ENCODE peak calls at places on chromosomes 13 and 19, in ten cellular contexts. One of them, this sample, is unnamed.
A peak's percentile ranks its signal among the peaks of the same experiment; 100 is the strongest.

GRCh38 chr13:29954082-29955043 is 103.9 kb upstream of the UBL3 start:
- DNase-seq in cardiac fibroblast: no peak
- DNase-seq in stimulated activated CD4-positive, alpha-beta T cell treated with anti-CD3 and anti-CD28 coated beads, Interleukin-2, amount 100 ng/mL, for 48 hours: peak; percentile 22
- DNase-seq in SW480: no peak
- DNase-seq in amniotic stem cell: no peak
- DNase-seq in SHP77: no peak
- DNase-seq in GOT3: no peak
- DNase-seq in mucosa of descending colon: peak; percentile 10
- DNase-seq in osteocyte: peak; percentile 42
- DNase-seq in SK-N-DZ: no peak
- DNase-seq in this sample: no peak

GRCh38 chr19:2494447-2495129 is 18.7 kb downstream of the GADD45B start:
- DNase-seq in mucosa of descending colon: peak; percentile 72
- DNase-seq in stimulated activated CD4-positive, alpha-beta T cell treated with anti-CD3 and anti-CD28 coated beads, Interleukin-2, amount 100 ng/mL, for 48 hours: no peak
- DNase-seq in SHP77: no peak
- DNase-seq in GOT3: peak; percentile 36
- DNase-seq in amniotic stem cell: peak; percentile 55
- DNase-seq in SK-N-DZ: no peak
- DNase-seq in osteocyte: no peak
- DNase-seq in SW480: peak; percentile 34
- DNase-seq in cardiac fibroblast: peak; percentile 92
- DNase-seq in this sample: no peak

GRCh38 chr13:113756441-113757097 is 2.5 kb upstream of the TMEM255B start:
- DNase-seq in amniotic stem cell: no peak
- DNase-seq in stimulated activated CD4-positive, alpha-beta T cell treated with anti-CD3 and anti-CD28 coated beads, Interleukin-2, amount 100 ng/mL, for 48 hours: no peak
- DNase-seq in GOT3: no peak
- DNase-seq in osteocyte: no peak
- DNase-seq in cardiac fibroblast: no peak
- DNase-seq in SHP77: no peak
- DNase-seq in SW480: no peak
- DNase-seq in mucosa of descending colon: no peak
- DNase-seq in SK-N-DZ: no peak
- DNase-seq in this sample: no peak

GRCh38 chr19:11767633-11768133 is 883 bp downstream of the ZNF441 start:
- DNase-seq in SHP77: no peak
- DNase-seq in SW480: peak; percentile 50
- DNase-seq in GOT3: no peak
- DNase-seq in amniotic stem cell: no peak
- DNase-seq in osteocyte: no peak
- DNase-seq in mucosa of descending colon: peak; percentile 64
- DNase-seq in SK-N-DZ: peak; percentile 61
- DNase-seq in cardiac fibroblast: peak; percentile 40
- DNase-seq in stimulated activated CD4-positive, alpha-beta T cell treated with anti-CD3 and anti-CD28 coated beads, Interleukin-2, amount 100 ng/mL, for 48 hours: peak; percentile 10
- DNase-seq in this sample: no peak

GRCh38 chr19:10086032-10086903 is at the start of gene SHFL:
- DNase-seq in GOT3: no peak
- DNase-seq in osteocyte: peak; percentile 90
- DNase-seq in cardiac fibroblast: peak; percentile 72
- DNase-seq in mucosa of descending colon: peak; percentile 86
- DNase-seq in SHP77: no peak
- DNase-seq in amniotic stem cell: peak; percentile 31
- DNase-seq in SK-N-DZ: no peak
- DNase-seq in stimulated activated CD4-positive, alpha-beta T cell treated with anti-CD3 and anti-CD28 coated beads, Interleukin-2, amount 100 ng/mL, for 48 hours: peak; percentile 78
- DNase-seq in SW480: peak; percentile 58
- DNase-seq in this sample: no peak

GRCh38 chr13:51330741-51331140 is 8.8 kb upstream of the SERPINE3 start:
- DNase-seq in amniotic stem cell: no peak
- DNase-seq in cardiac fibroblast: peak; percentile 64
- DNase-seq in stimulated activated CD4-positive, alpha-beta T cell treated with anti-CD3 and anti-CD28 coated beads, Interleukin-2, amount 100 ng/mL, for 48 hours: no peak
- DNase-seq in SK-N-DZ: no peak
- DNase-seq in GOT3: no peak
- DNase-seq in osteocyte: no peak
- DNase-seq in mucosa of descending colon: no peak
- DNase-seq in SW480: peak; percentile 25
- DNase-seq in SHP77: no peak
- DNase-seq in this sample: peak; percentile 9

GRCh38 chr19:12782424-12783225 is 7.3 kb upstream of the HOOK2 start:
- DNase-seq in GOT3: peak; percentile 33
- DNase-seq in cardiac fibroblast: peak; percentile 96
- DNase-seq in SW480: peak; percentile 55
- DNase-seq in osteocyte: no peak
- DNase-seq in SHP77: peak; percentile 57
- DNase-seq in SK-N-DZ: peak; percentile 86
- DNase-seq in stimulated activated CD4-positive, alpha-beta T cell treated with anti-CD3 and anti-CD28 coated beads, Interleukin-2, amount 100 ng/mL, for 48 hours: peak; percentile 90
- DNase-seq in amniotic stem cell: no peak
- DNase-seq in mucosa of descending colon: peak; percentile 87
- DNase-seq in this sample: no peak

GRCh38 chr19:46852830-46853229 is 2.2 kb upstream of the AP2S1 start:
- DNase-seq in cardiac fibroblast: no peak
- DNase-seq in GOT3: no peak
- DNase-seq in mucosa of descending colon: no peak
- DNase-seq in osteocyte: no peak
- DNase-seq in stimulated activated CD4-positive, alpha-beta T cell treated with anti-CD3 and anti-CD28 coated beads, Interleukin-2, amount 100 ng/mL, for 48 hours: no peak
- DNase-seq in SHP77: no peak
- DNase-seq in amniotic stem cell: no peak
- DNase-seq in SW480: no peak
- DNase-seq in SK-N-DZ: no peak
- DNase-seq in this sample: no peak

GRCh38 chr13:79779761-79780160 is 298.8 kb downstream of the NDFIP2 start:
- DNase-seq in stimulated activated CD4-positive, alpha-beta T cell treated with anti-CD3 and anti-CD28 coated beads, Interleukin-2, amount 100 ng/mL, for 48 hours: no peak
- DNase-seq in cardiac fibroblast: peak; percentile 65
- DNase-seq in osteocyte: no peak
- DNase-seq in GOT3: peak; percentile 5
- DNase-seq in amniotic stem cell: no peak
- DNase-seq in SK-N-DZ: no peak
- DNase-seq in SW480: peak; percentile 16
- DNase-seq in mucosa of descending colon: peak; percentile 49
- DNase-seq in SHP77: no peak
- DNase-seq in this sample: no peak

GRCh38 chr13:113633485-113633873 is 24.5 kb downstream of the ATP4B start:
- DNase-seq in cardiac fibroblast: no peak
- DNase-seq in SK-N-DZ: no peak
- DNase-seq in osteocyte: no peak
- DNase-seq in GOT3: no peak
- DNase-seq in stimulated activated CD4-positive, alpha-beta T cell treated with anti-CD3 and anti-CD28 coated beads, Interleukin-2, amount 100 ng/mL, for 48 hours: no peak
- DNase-seq in SW480: no peak
- DNase-seq in SHP77: no peak
- DNase-seq in amniotic stem cell: no peak
- DNase-seq in mucosa of descending colon: no peak
- DNase-seq in this sample: no peak

GRCh38 chr13:19810996-19811881 is 28.5 kb upstream of the PSPC1 start:
- DNase-seq in cardiac fibroblast: peak; percentile 15
- DNase-seq in SK-N-DZ: peak; percentile 10
- DNase-seq in GOT3: no peak
- DNase-seq in osteocyte: no peak
- DNase-seq in amniotic stem cell: no peak
- DNase-seq in stimulated activated CD4-positive, alpha-beta T cell treated with anti-CD3 and anti-CD28 coated beads, Interleukin-2, amount 100 ng/mL, for 48 hours: no peak
- DNase-seq in SW480: no peak
- DNase-seq in mucosa of descending colon: no peak
- DNase-seq in SHP77: no peak
- DNase-seq in this sample: no peak

GRCh38 chr19:50046649-50047503 is 21.1 kb downstream of the ZNF473 start:
- DNase-seq in cardiac fibroblast: peak; percentile 13
- DNase-seq in osteocyte: no peak
- DNase-seq in GOT3: no peak
- DNase-seq in SW480: peak; percentile 28
- DNase-seq in mucosa of descending colon: peak; percentile 66
- DNase-seq in amniotic stem cell: peak; percentile 10
- DNase-seq in stimulated activated CD4-positive, alpha-beta T cell treated with anti-CD3 and anti-CD28 coated beads, Interleukin-2, amount 100 ng/mL, for 48 hours: peak; percentile 58
- DNase-seq in SK-N-DZ: peak; percentile 15
- DNase-seq in SHP77: peak; percentile 23
- DNase-seq in this sample: no peak

GRCh38 chr13:55652657-55653056 is 1488.1 kb upstream of the PRR20A start:
- DNase-seq in osteocyte: no peak
- DNase-seq in mucosa of descending colon: no peak
- DNase-seq in stimulated activated CD4-positive, alpha-beta T cell treated with anti-CD3 and anti-CD28 coated beads, Interleukin-2, amount 100 ng/mL, for 48 hours: no peak
- DNase-seq in SK-N-DZ: no peak
- DNase-seq in amniotic stem cell: no peak
- DNase-seq in GOT3: no peak
- DNase-seq in SHP77: no peak
- DNase-seq in cardiac fibroblast: no peak
- DNase-seq in SW480: no peak
- DNase-seq in this sample: no peak

GRCh38 chr13:107824636-107825035 is 390.7 kb downstream of the LIG4 start:
- DNase-seq in SK-N-DZ: no peak
- DNase-seq in GOT3: no peak
- DNase-seq in SHP77: peak; percentile 78
- DNase-seq in osteocyte: no peak
- DNase-seq in mucosa of descending colon: no peak
- DNase-seq in amniotic stem cell: no peak
- DNase-seq in SW480: no peak
- DNase-seq in cardiac fibroblast: no peak
- DNase-seq in stimulated activated CD4-positive, alpha-beta T cell treated with anti-CD3 and anti-CD28 coated beads, Interleukin-2, amount 100 ng/mL, for 48 hours: no peak
- DNase-seq in this sample: no peak

GRCh38 chr13:94251801-94252200 is 227.7 kb downstream of the DCT start:
- DNase-seq in SHP77: no peak
- DNase-seq in mucosa of descending colon: no peak
- DNase-seq in SW480: no peak
- DNase-seq in SK-N-DZ: no peak
- DNase-seq in cardiac fibroblast: peak; percentile 77
- DNase-seq in osteocyte: no peak
- DNase-seq in stimulated activated CD4-positive, alpha-beta T cell treated with anti-CD3 and anti-CD28 coated beads, Interleukin-2, amount 100 ng/mL, for 48 hours: no peak
- DNase-seq in amniotic stem cell: no peak
- DNase-seq in GOT3: no peak
- DNase-seq in this sample: no peak

GRCh38 chr13:86922936-86923335 is 748.2 kb upstream of the SLITRK5 start:
- DNase-seq in osteocyte: no peak
- DNase-seq in SK-N-DZ: no peak
- DNase-seq in cardiac fibroblast: no peak
- DNase-seq in stimulated activated CD4-positive, alpha-beta T cell treated with anti-CD3 and anti-CD28 coated beads, Interleukin-2, amount 100 ng/mL, for 48 hours: no peak
- DNase-seq in GOT3: no peak
- DNase-seq in mucosa of descending colon: no peak
- DNase-seq in amniotic stem cell: no peak
- DNase-seq in SHP77: no peak
- DNase-seq in SW480: no peak
- DNase-seq in this sample: no peak

GRCh38 chr19:58516964-58517833 is 2.4 kb downstream of the ZBTB45 start:
- DNase-seq in GOT3: no peak
- DNase-seq in stimulated activated CD4-positive, alpha-beta T cell treated with anti-CD3 and anti-CD28 coated beads, Interleukin-2, amount 100 ng/mL, for 48 hours: no peak
- DNase-seq in SK-N-DZ: no peak
- DNase-seq in SHP77: no peak
- DNase-seq in osteocyte: no peak
- DNase-seq in cardiac fibroblast: no peak
- DNase-seq in SW480: no peak
- DNase-seq in mucosa of descending colon: no peak
- DNase-seq in amniotic stem cell: no peak
- DNase-seq in this sample: no peak

GRCh38 chr13:101150998-101151397 is 265.3 kb downstream of the NALCN start:
- DNase-seq in SK-N-DZ: peak; percentile 54
- DNase-seq in mucosa of descending colon: no peak
- DNase-seq in SHP77: no peak
- DNase-seq in osteocyte: no peak
- DNase-seq in GOT3: no peak
- DNase-seq in amniotic stem cell: no peak
- DNase-seq in SW480: no peak
- DNase-seq in cardiac fibroblast: no peak
- DNase-seq in stimulated activated CD4-positive, alpha-beta T cell treated with anti-CD3 and anti-CD28 coated beads, Interleukin-2, amount 100 ng/mL, for 48 hours: no peak
- DNase-seq in this sample: no peak

GRCh38 chr19:50415661-50416033 is 3.1 kb upstream of the SPIB start:
- DNase-seq in SK-N-DZ: no peak
- DNase-seq in SHP77: no peak
- DNase-seq in GOT3: no peak
- DNase-seq in stimulated activated CD4-positive, alpha-beta T cell treated with anti-CD3 and anti-CD28 coated beads, Interleukin-2, amount 100 ng/mL, for 48 hours: no peak
- DNase-seq in cardiac fibroblast: no peak
- DNase-seq in SW480: no peak
- DNase-seq in osteocyte: no peak
- DNase-seq in amniotic stem cell: no peak
- DNase-seq in mucosa of descending colon: peak; percentile 67
- DNase-seq in this sample: no peak

GRCh38 chr13:52850396-52851152 is 2.1 kb upstream of the PCDH8 start:
- DNase-seq in amniotic stem cell: peak; percentile 8
- DNase-seq in stimulated activated CD4-positive, alpha-beta T cell treated with anti-CD3 and anti-CD28 coated beads, Interleukin-2, amount 100 ng/mL, for 48 hours: no peak
- DNase-seq in mucosa of descending colon: peak; percentile 80
- DNase-seq in GOT3: no peak
- DNase-seq in SW480: peak; percentile 80
- DNase-seq in osteocyte: peak; percentile 88
- DNase-seq in SHP77: peak; percentile 57
- DNase-seq in cardiac fibroblast: peak; percentile 61
- DNase-seq in SK-N-DZ: peak; percentile 46
- DNase-seq in this sample: no peak

GRCh38 chr19:14089662-14090508 is 666 bp downstream of the SAMD1 start:
- DNase-seq in SW480: peak; percentile 71
- DNase-seq in GOT3: peak; percentile 9
- DNase-seq in SHP77: peak; percentile 22
- DNase-seq in osteocyte: no peak
- DNase-seq in amniotic stem cell: no peak
- DNase-seq in stimulated activated CD4-positive, alpha-beta T cell treated with anti-CD3 and anti-CD28 coated beads, Interleukin-2, amount 100 ng/mL, for 48 hours: peak; percentile 53
- DNase-seq in cardiac fibroblast: peak; percentile 68
- DNase-seq in mucosa of descending colon: peak; percentile 57
- DNase-seq in SK-N-DZ: peak; percentile 32
- DNase-seq in this sample: no peak

GRCh38 chr19:20254151-20254550 is 87.1 kb downstream of the ZNF486 start:
- DNase-seq in osteocyte: no peak
- DNase-seq in GOT3: no peak
- DNase-seq in SW480: no peak
- DNase-seq in mucosa of descending colon: no peak
- DNase-seq in amniotic stem cell: no peak
- DNase-seq in stimulated activated CD4-positive, alpha-beta T cell treated with anti-CD3 and anti-CD28 coated beads, Interleukin-2, amount 100 ng/mL, for 48 hours: no peak
- DNase-seq in cardiac fibroblast: no peak
- DNase-seq in SHP77: no peak
- DNase-seq in SK-N-DZ: no peak
- DNase-seq in this sample: no peak

GRCh38 chr13:98651716-98652115 is 74.8 kb upstream of the STK24 start:
- DNase-seq in mucosa of descending colon: no peak
- DNase-seq in stimulated activated CD4-positive, alpha-beta T cell treated with anti-CD3 and anti-CD28 coated beads, Interleukin-2, amount 100 ng/mL, for 48 hours: no peak
- DNase-seq in SK-N-DZ: no peak
- DNase-seq in osteocyte: no peak
- DNase-seq in SW480: no peak
- DNase-seq in amniotic stem cell: no peak
- DNase-seq in cardiac fibroblast: no peak
- DNase-seq in GOT3: no peak
- DNase-seq in SHP77: no peak
- DNase-seq in this sample: no peak

This sample was measured in AG04449.